ENCODE peak calls at places on chromosomes 4 and X, in five cellular contexts. Z is A549, M is breast epithelium, U is lower leg skin, T is GM12891. A is an unnamed sample.

GRCh38 chrX:31397119-31397518 is 325.3 kb upstream of the FTHL17 start:
- DNase-seq in T (no peak), M (no peak), U (no peak), Z (no peak), A (no peak)

GRCh38 chr4:4457803-4458550 is 71.1 kb downstream of the NSG1 start:
- DNase-seq in M (no peak), T (no peak), U (no peak), Z (no peak), A (no peak)

GRCh38 chr4:25172964-25173917 is 13.0 kb upstream of the SEPSECS start:
- DNase-seq in T (no peak), M (no peak), U (peak), Z (peak), A (peak)

GRCh38 chrX:12245650-12246645 is 107.7 kb downstream of the FRMPD4 start:
- DNase-seq in M (no peak), U (no peak), Z (peak), T (no peak), A (no peak)

GRCh38 chr4:184231573-184231972 is 13.9 kb upstream of the ENPP6 start:
- DNase-seq in M (no peak), T (no peak), U (no peak), Z (no peak), A (no peak)

GRCh38 chr4:157804986-157805385 is 367.8 kb downstream of the GASK1B start:
- DNase-seq in T (no peak), M (no peak), Z (peak), U (no peak), A (no peak)

GRCh38 chrX:23554304-23554703 is 113.0 kb upstream of the PRDX4 start:
- DNase-seq in Z (peak), U (no peak), T (no peak), M (no peak), A (no peak)

GRCh38 chrX:136629084-136629750 is 18.7 kb upstream of the CD40LG start:
- DNase-seq in Z (no peak), U (no peak), T (no peak), M (no peak), A (no peak)

GRCh38 chrX:150060406-150060805 is 122.1 kb upstream of the EOLA2 start:
- DNase-seq in Z (no peak), U (no peak), T (no peak), M (no peak), A (no peak)

GRCh38 chrX:107566603-107567262 is 61.6 kb upstream of the PRPS1 start:
- DNase-seq in M (no peak), T (no peak), U (no peak), Z (no peak), A (no peak)

GRCh38 chr4:7021930-7022658 is 21.1 kb upstream of the TADA2B start:
- DNase-seq in M (no peak), Z (peak), T (no peak), U (no peak), A (no peak)

GRCh38 chr4:11323771-11324170 is 104.9 kb downstream of the HS3ST1 start:
- DNase-seq in Z (no peak), M (no peak), T (no peak), U (no peak), A (no peak)

GRCh38 chr4:138875886-138876608 is 139.5 kb upstream of the NOCT start:
- DNase-seq in T (no peak), M (no peak), U (no peak), Z (peak), A (no peak)

GRCh38 chrX:71283409-71284143 is at the start of gene NONO:
- DNase-seq in M (peak), Z (peak), T (peak), U (peak), A (peak)

GRCh38 chrX:74371823-74372222 is 49.5 kb upstream of the SLC16A2 start:
- DNase-seq in T (no peak), Z (no peak), M (no peak), U (no peak), A (no peak)

GRCh38 chr4:87559090-87559837 is 30.1 kb upstream of the SPARCL1 start:
- DNase-seq in U (no peak), T (no peak), Z (no peak), M (no peak), A (peak)

GRCh38 chrX:41868392-41868977 is 54.9 kb downstream of the CASK start:
- DNase-seq in T (no peak), M (no peak), Z (no peak), U (no peak), A (no peak)

GRCh38 chrX:23887918-23888317 is 19.8 kb downstream of the APOO start:
- DNase-seq in T (no peak), Z (no peak), M (no peak), U (no peak), A (no peak)

DNA sequence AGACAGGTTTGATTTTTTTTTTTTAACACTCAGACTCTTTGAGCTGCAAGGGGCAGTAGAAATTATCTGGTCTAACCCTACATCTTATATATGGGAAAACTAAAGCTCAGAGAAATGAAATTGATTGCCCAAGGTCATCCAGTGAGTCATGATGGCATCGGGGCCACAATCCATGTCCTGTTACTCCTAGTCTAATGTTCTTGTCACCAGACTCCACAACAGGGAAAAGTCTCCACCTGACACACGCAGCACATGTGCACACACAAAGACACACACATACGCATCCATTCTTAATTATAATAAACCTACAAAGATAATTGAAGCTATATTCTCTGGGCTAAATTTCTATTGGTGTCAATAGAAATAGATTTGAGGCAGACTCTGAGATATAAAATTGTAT is 48.4 kb downstream of the GPC3 start:
- DNase-seq in Z (no peak), M (no peak), U (no peak), T (no peak), A (no peak)
- TF ChIP-seq POLR2A in Z (no peak), M (no peak), U (no peak), T (no peak), A (no peak)

DNA sequence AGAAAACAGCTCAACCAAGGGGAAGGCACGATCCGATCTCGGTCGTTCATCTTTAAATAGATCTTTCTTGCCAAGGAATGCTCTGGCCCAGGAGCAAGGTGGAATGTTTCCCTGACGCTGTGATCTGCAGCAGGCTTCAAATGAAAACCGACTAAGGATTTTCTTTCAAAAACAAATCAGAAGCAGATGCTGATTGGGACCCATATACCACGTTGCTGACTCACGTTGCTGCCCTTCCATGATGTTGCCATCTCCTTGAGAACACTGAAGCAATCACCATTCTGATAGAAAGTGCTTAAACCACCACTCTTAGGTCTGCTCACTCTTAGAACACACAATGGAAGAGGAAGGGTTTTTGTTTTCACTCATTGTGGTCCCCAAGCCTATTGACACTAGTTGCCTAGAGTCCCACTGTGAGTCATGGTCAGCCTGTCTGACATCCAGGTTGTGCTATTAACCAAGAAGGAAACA is 26.1 kb downstream of the LAMTOR3 start:
- DNase-seq in M (no peak), U (no peak), Z (no peak), T (no peak), A (no peak)
- TF ChIP-seq POLR2A in M (no peak), U (no peak), Z (no peak), T (no peak), A (no peak)

GRCh38 chr4:19492611-19493010 is 759.1 kb upstream of the SLIT2 start:
- DNase-seq in U (no peak), Z (no peak), T (no peak), M (no peak), A (no peak)
- TF ChIP-seq POLR2A in U (no peak), Z (no peak), T (no peak), M (no peak), A (no peak)

GRCh38 chr4:121823505-121824170 is at the start of gene CCNA2:
- DNase-seq in U (peak), M (peak), Z (peak), T (peak), A (peak)
- TF ChIP-seq POLR2A in U (no peak), M (no peak), Z (no peak), T (peak), A (peak)

GRCh38 chrX:120144178-120144844 is 14.1 kb upstream of the RHOXF2 start:
- DNase-seq in T (no peak), Z (no peak), M (no peak), U (no peak), A (no peak)

GRCh38 chrX:120140293-120140981 is 18.0 kb upstream of the RHOXF2 start:
- DNase-seq in U (no peak), M (no peak), Z (no peak), T (no peak), A (no peak)

GRCh38 chrX:120147537-120147936 is 10.9 kb upstream of the RHOXF2 start:
- DNase-seq in T (no peak), M (no peak), Z (no peak), U (no peak), A (no peak)

DNA sequence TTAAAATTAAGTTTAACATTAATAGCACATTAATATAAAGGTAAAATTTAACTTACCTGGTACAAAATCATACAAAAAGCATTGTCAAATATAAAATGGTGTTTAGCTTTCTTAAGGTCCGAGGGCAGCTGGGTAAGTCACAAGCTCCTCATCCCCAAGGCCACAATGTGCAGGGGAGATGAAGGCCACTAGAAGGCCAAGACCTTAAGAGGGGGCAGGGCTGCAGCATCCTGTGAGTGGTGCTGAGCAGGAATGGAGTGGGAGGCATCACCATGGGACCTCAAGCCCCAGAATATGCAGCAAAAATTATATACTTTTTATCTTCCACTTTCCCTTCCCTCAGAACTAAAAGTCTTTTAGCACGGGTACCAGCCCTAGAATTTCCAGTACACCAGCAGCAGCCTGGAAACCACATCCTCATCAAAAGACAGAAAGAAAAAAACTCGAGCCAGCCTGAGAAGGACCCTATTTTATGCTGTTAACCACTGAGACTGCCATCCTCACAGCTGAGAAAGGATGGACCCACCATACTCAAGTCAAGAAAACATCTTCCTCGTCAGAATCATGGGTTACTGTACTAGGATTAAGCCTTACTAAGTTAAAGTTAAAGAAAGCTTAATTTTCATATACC is 13.0 kb upstream of the RHOXF2 start:
- DNase-seq in Z (no peak), U (no peak), M (no peak), T (no peak), A (no peak)
- TF ChIP-seq POLR2A in Z (no peak), U (no peak), M (no peak), T (no peak), A (no peak)

GRCh38 chrX:53320543-53321215 is 39.3 kb upstream of the IQSEC2 start:
- DNase-seq in T (no peak), M (no peak), U (no peak), Z (no peak), A (peak)

GRCh38 chrX:53321943-53322497 is 40.6 kb upstream of the IQSEC2 start:
- DNase-seq in Z (no peak), M (no peak), U (no peak), T (no peak), A (no peak)

GRCh38 chrX:53323196-53323595 is 41.8 kb upstream of the IQSEC2 start:
- DNase-seq in U (no peak), M (no peak), T (no peak), Z (no peak), A (no peak)

GRCh38 chrX:53319614-53320542 is 38.5 kb upstream of the IQSEC2 start:
- DNase-seq in T (no peak), M (no peak), Z (no peak), U (no peak), A (no peak)

GRCh38 chrX:53321216-53321942 is 40.0 kb upstream of the IQSEC2 start:
- DNase-seq in U (no peak), M (no peak), T (no peak), Z (no peak), A (peak)
- TF ChIP-seq POLR2A in U (no peak), M (no peak), T (no peak), Z (peak), A (no peak)

GRCh38 chr4:185395255-185395955 is at the start of gene LRP2BP:
- DNase-seq in Z (no peak), U (no peak), M (no peak), T (no peak), A (no peak)

GRCh38 chr4:185395956-185396723 is 416 bp upstream of the LRP2BP start:
- DNase-seq in M (peak), U (peak), Z (peak), T (peak), A (peak)

GRCh38 chr4:185394568-185395254 is 1.0 kb downstream of the LRP2BP start:
- DNase-seq in U (no peak), Z (no peak), M (no peak), T (no peak), A (no peak)

GRCh38 chr4:185398618-185399017 is 2.0 kb downstream of the ANKRD37 start:
- DNase-seq in M (no peak), T (no peak), Z (no peak), U (no peak), A (no peak)

DNA sequence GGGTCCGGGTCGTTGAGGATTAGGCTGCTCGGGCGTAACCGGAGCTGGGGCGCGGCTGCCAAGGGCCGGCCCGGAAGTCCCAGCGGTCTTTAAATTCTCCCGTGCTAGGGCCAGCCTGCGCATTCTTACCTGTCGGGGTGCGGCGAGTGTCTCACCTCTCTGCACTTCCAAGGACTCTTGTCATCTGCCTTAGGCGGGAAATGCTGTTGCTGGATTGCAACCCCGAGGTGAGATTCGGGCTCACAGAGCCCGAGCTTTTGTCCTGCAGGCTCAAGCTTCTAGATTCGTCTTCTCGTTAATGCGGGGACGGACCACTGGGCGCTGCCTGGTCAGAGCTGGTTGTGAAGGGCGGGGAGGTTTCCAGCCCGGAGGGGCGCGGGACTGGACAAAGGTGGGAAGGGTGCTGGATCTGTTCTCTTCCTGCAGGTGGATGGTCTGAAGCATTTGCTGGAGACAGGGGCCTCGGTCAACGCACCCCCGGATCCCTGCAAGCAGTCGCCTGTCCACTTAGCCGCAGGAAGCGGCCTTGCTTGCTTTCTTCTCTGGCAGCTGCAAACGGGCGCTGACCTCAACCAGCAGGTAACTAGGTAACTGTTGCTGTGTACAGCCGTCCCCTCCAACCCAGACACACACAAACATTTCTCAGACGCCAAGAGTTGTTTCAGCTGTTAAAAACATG is at the start of gene ANKRD37:
- DNase-seq in Z (peak), M (peak), U (no peak), T (no peak), A (peak)
- TF ChIP-seq POLR2A in Z (no peak), M (no peak), U (no peak), T (no peak), A (no peak)

A was measured in upper lobe of left lung.